ENCODE peak calls at places on chromosomes 16 and 17, in seven cellular contexts. A, V, C, P, M, I and Z are unnamed samples.

GRCh38 chr16:64440421-64440831 is 681.4 kb downstream of the CDH11 start:
- DNase-seq in A (no peak), V (peak), C (peak), P (no peak), M (no peak), I (no peak), Z (peak)

GRCh38 chr17:71585540-71585939 is 535.3 kb upstream of the SOX9 start:
- DNase-seq in A (no peak), V (no peak), C (no peak), P (no peak), M (no peak), I (no peak), Z (no peak)

GRCh38 chr17:49198206-49198605 is 12.2 kb downstream of the GNGT2 start:
- DNase-seq in A (no peak), V (no peak), C (no peak), P (no peak), M (no peak), I (no peak), Z (no peak)

GRCh38 chr17:79192503-79193500 is 118.2 kb downstream of the ENGASE start:
- DNase-seq in A (no peak), V (no peak), C (no peak), P (peak), M (peak), I (peak), Z (no peak)

GRCh38 chr17:36623281-36623680 is 21.9 kb downstream of the MRM1 start:
- DNase-seq in A (no peak), V (no peak), C (no peak), P (no peak), M (no peak), I (no peak), Z (no peak)

GRCh38 chr17:4858068-4858879 is 25.1 kb downstream of the MINK1 start:
- DNase-seq in A (no peak), V (no peak), C (no peak), P (peak), M (no peak), I (peak), Z (no peak)

GRCh38 chr16:27326738-27327585 is 13.2 kb downstream of the IL4R start:
- DNase-seq in A (peak), V (peak), C (peak), P (peak), M (peak), I (peak), Z (peak)

GRCh38 chr17:3551189-3551588 is 6.4 kb downstream of the TRPV3 start:
- DNase-seq in A (no peak), V (no peak), C (no peak), P (peak), M (no peak), I (no peak), Z (no peak)

GRCh38 chr17:61770043-61770442 is 93.3 kb downstream of the BRIP1 start:
- DNase-seq in A (no peak), V (no peak), C (no peak), P (no peak), M (no peak), I (no peak), Z (no peak)

GRCh38 chr16:27286446-27286845 is 17.9 kb upstream of the NSMCE1 start:
- DNase-seq in A (no peak), V (no peak), C (peak), P (no peak), M (no peak), I (no peak), Z (peak)

GRCh38 chr17:64133546-64134215 is 3.7 kb upstream of the ERN1 start:
- DNase-seq in A (no peak), V (no peak), C (no peak), P (peak), M (peak), I (no peak), Z (no peak)

GRCh38 chr17:56929362-56929969 is 15.6 kb upstream of the TRIM25 start:
- DNase-seq in A (no peak), V (no peak), C (no peak), P (no peak), M (no peak), I (no peak), Z (no peak)

GRCh38 chr16:85086347-85087291 is 25.7 kb downstream of the CIBAR2 start:
- DNase-seq in A (peak), V (peak), C (no peak), P (peak), M (peak), I (peak), Z (no peak)

GRCh38 chr16:84504420-84505248 is at the start of gene MEAK7:
- DNase-seq in A (peak), V (peak), C (peak), P (peak), M (peak), I (peak), Z (peak)

GRCh38 chr17:17362531-17362930 is 59.4 kb downstream of the NT5M start:
- DNase-seq in A (peak), V (no peak), C (no peak), P (no peak), M (no peak), I (no peak), Z (no peak)

GRCh38 chr17:80869476-80869875 is 122.2 kb upstream of the CHMP6 start:
- DNase-seq in A (peak), V (no peak), C (no peak), P (no peak), M (no peak), I (no peak), Z (no peak)
- TF ChIP-seq CTCF in A (no peak), V (no peak), C (no peak), P (no peak), M (no peak), I (no peak), Z (no peak)

GRCh38 chr17:30600062-30600829 is 123.0 kb downstream of the GOSR1 start:
- DNase-seq in A (peak), V (peak), C (no peak), P (peak), M (peak), I (peak), Z (peak)
- TF ChIP-seq CTCF in A (peak), V (no peak), C (peak), P (peak), M (peak), I (no peak), Z (peak)

GRCh38 chr17:60300011-60300410 is 91.9 kb downstream of the USP32 start:
- DNase-seq in A (no peak), V (no peak), C (no peak), P (no peak), M (no peak), I (no peak), Z (no peak)

GRCh38 chr17:60303406-60304099 is 88.4 kb downstream of the USP32 start:
- DNase-seq in A (no peak), V (no peak), C (no peak), P (no peak), M (no peak), I (no peak), Z (no peak)

GRCh38 chr17:60304502-60304901 is 87.4 kb downstream of the USP32 start:
- DNase-seq in A (no peak), V (no peak), C (no peak), P (no peak), M (no peak), I (no peak), Z (no peak)

GRCh38 chr17:60300949-60301348 is 91.0 kb downstream of the USP32 start:
- DNase-seq in A (no peak), V (no peak), C (no peak), P (no peak), M (no peak), I (no peak), Z (no peak)

DNA sequence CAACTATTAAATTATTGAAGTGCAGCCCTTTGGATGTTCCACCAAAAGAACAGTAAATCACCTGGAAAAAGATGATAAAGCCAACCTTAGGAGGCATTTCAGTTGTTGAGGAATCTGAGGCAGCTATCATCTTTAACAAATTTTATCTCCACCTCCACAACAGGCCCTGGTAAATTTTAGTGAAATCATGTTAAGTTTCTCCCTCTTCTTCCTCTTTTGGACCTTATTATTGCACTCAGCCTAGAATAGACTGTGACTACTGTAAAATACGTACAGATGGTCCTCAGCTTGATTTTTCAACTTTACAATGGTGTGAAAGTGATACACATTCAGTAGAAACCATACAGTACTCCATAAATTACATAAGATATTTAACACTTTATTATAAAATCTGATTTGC is 90.3 kb downstream of the USP32 start:
- DNase-seq in A (no peak), V (no peak), C (no peak), P (no peak), M (no peak), I (no peak), Z (no peak)
- TF ChIP-seq CTCF in A (no peak), V (no peak), C (no peak), P (no peak), M (no peak), I (no peak), Z (no peak)

GRCh38 chr16:1940273-1941161 is 2.5 kb downstream of the MSRB1 start:
- DNase-seq in A (no peak), V (no peak), C (no peak), P (no peak), M (no peak), I (no peak), Z (no peak)

GRCh38 chr16:1941162-1941923 is 1.7 kb downstream of the MSRB1 start:
- DNase-seq in A (no peak), V (no peak), C (no peak), P (peak), M (no peak), I (no peak), Z (no peak)

GRCh38 chr16:1941924-1942809 is 832 bp downstream of the MSRB1 start:
- DNase-seq in A (no peak), V (no peak), C (no peak), P (peak), M (peak), I (no peak), Z (no peak)

GRCh38 chr16:1944612-1945199 is 1.7 kb upstream of the MSRB1 start:
- DNase-seq in A (no peak), V (no peak), C (no peak), P (peak), M (no peak), I (no peak), Z (no peak)

DNA sequence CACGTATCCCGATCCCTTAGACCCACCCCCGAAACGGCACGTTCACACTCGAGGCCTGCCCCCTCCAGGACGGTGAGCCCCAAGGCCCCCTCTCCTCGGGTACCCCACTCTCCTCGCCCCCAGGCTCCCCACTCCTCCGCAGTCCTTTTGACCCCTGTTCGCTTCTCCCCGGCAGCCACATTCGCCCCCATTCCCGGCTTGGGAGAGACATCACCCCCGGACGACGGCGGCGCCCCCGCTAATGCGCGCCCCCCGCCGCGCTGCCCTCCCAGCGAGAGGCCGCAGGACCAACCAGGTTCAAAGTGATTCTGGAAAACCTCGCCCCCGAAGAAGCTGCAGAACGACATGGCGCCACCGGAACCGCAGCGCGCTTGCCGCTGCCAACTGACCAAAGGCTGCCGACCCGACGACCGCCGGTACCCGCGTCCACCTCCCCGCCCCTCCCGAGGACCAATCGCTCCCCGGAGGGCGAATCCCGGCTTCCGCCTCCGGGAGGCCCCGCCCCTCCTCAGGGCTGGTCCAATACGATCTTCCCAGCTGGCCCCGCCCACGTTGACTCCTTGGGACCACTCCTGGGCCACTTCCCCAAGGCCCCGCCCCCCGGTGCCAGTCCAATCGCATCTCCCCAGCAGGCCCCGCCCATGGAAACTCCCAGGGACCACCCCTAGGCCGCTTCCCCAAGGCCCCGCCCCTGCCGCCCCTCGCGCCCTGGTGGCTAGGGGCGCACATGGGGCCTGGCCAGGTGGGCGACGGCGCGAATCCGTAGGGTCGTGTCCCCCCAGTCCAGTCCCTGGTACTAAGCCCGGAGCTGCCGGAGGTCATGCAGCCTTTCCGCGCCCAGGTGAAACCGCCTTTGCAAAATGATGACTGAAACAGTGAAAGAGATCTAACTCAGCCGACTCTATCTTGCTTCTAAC is at the start of gene MSRB1:
- DNase-seq in A (peak), V (peak), C (peak), P (peak), M (peak), I (peak), Z (peak)
- TF ChIP-seq CTCF in A (no peak), V (no peak), C (no peak), P (peak), M (no peak), I (no peak), Z (no peak)

DNA sequence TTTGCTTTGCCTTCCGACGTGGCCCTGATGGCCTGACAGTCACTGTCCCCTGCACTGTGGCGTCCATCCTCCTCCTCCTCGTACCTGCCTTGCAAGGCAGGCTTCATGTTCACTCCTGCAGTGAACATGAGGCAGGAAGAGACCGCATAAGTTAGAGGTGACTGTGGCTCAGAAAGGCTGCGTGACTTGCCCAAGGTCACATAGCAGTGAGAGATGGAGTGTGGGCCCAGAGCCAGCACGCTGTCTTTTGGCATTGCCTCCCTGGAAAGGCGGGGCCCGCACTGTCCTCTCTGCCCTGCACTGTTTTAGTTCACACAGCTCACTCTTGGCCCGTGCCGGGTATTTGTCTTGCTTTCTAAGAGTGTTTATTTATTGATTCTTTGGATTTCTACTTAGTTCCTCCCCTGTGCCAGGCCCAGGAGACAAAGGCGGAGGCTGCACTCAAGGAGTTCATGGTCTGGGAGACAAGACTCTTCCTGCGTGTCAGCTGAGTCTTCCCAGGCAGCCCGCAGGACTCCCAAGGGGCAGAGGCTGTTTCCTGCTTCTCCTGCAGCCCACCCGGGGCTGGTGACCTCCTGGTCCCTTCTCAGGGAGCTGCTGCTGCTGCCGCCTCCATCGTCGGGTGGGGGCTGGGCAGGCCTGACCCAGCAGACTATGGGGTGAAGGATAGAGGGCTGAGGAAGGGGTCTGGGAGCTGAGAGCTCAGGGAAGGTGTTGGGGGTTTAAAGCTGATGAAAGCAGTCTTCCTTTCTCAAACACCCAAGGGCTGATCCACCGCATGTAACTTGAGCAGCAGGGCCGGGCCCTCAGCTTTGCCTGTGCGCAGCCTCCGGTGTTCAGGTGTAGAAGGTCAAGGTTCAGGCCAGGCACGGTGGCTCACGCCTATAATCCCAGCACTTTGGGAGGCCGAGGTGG is 12.7 kb downstream of the CYGB start:
- DNase-seq in A (peak), V (no peak), C (no peak), P (no peak), M (no peak), I (peak), Z (no peak)
- TF ChIP-seq CTCF in A (no peak), V (no peak), C (no peak), P (no peak), M (no peak), I (no peak), Z (no peak)